ENCODE peak calls at places on chromosome 9, in nine cellular contexts. K is stomach; U is lower leg skin; R is skeletal muscle cell; I is naive thymus-derived CD4-positive, alpha-beta T cell; X is fibroblast of mammary gland; V is MM.1S; N is kidney epithelial cell; F is aorta. D is an unnamed sample.

GRCh38 chr9:78030553-78031270 is 899 bp downstream of the GNAQ start:
- DNase-seq in N (no peak), R (no peak), I (peak; percentile 49), V (peak; percentile 36), U (peak; percentile 90), X (peak; percentile 31), F (peak; percentile 86), K (peak; percentile 55), D (peak; percentile 57)

GRCh38 chr9:38423939-38424843 is at the start of gene IGFBPL1:
- DNase-seq in R (no peak), X (no peak), V (peak; percentile 8), I (no peak), N (no peak), K (no peak), F (no peak), U (peak; percentile 40), D (no peak)

GRCh38 chr9:131733601-131734061 is 6.2 kb downstream of the RAPGEF1 start:
- DNase-seq in I (no peak), X (peak; percentile 91), V (peak; percentile 15), R (peak; percentile 85), U (no peak), N (peak; percentile 99), K (peak; percentile 35), F (no peak), D (peak; percentile 92)

GRCh38 chr9:16754662-16755061 is 115.8 kb downstream of the BNC2 start:
- DNase-seq in N (no peak), V (no peak), I (no peak), U (no peak), X (no peak), R (no peak), F (no peak), K (no peak), D (no peak)

GRCh38 chr9:32644698-32645097 is 9.2 kb upstream of the TAF1L start:
- DNase-seq in U (no peak), R (peak; percentile 50), I (no peak), X (peak; percentile 88), K (no peak), N (peak; percentile 68), V (no peak), F (no peak), D (no peak)

GRCh38 chr9:1721219-1721618 is 293.9 kb upstream of the SMARCA2 start:
- DNase-seq in V (no peak), F (no peak), X (no peak), N (no peak), K (no peak), I (no peak), U (no peak), R (no peak), D (no peak)

GRCh38 chr9:135165756-135166519 is 78.5 kb downstream of the OLFM1 start:
- DNase-seq in K (no peak), U (no peak), I (no peak), X (no peak), N (no peak), V (no peak), R (no peak), F (no peak), D (no peak)

GRCh38 chr9:101117091-101117490 is 88.6 kb downstream of the PLPPR1 start:
- DNase-seq in N (no peak), V (peak; percentile 21), F (no peak), K (no peak), I (no peak), U (no peak), X (no peak), R (no peak), D (no peak)

GRCh38 chr9:35195683-35196082 is 33.9 kb downstream of the UNC13B start:
- DNase-seq in V (no peak), N (no peak), K (no peak), F (no peak), I (no peak), U (no peak), R (peak; percentile 4), X (peak; percentile 48), D (no peak)

GRCh38 chr9:124454791-124455443 is 4.7 kb downstream of the ADGRD2 start:
- DNase-seq in K (no peak), I (no peak), F (peak; percentile 71), R (no peak), V (no peak), X (no peak), N (no peak), U (no peak), D (no peak)

GRCh38 chr9:124454296-124454695 is 4.0 kb downstream of the ADGRD2 start:
- DNase-seq in V (no peak), U (no peak), K (no peak), I (no peak), N (no peak), R (no peak), X (no peak), F (peak; percentile 52), D (no peak)

GRCh38 chr9:124452326-124452725 is 2.1 kb downstream of the ADGRD2 start:
- DNase-seq in N (no peak), F (peak; percentile 71), X (no peak), V (no peak), U (no peak), K (no peak), I (no peak), R (no peak), D (no peak)

GRCh38 chr9:124453586-124454191 is 3.4 kb downstream of the ADGRD2 start:
- DNase-seq in X (no peak), R (no peak), U (no peak), I (no peak), N (no peak), V (no peak), F (peak; percentile 66), K (no peak), D (no peak)

GRCh38 chr9:124452841-124453585 is 2.8 kb downstream of the ADGRD2 start:
- DNase-seq in K (no peak), F (peak; percentile 73), N (no peak), R (no peak), I (no peak), U (no peak), V (no peak), X (no peak), D (no peak)
- H3K4me3 ChIP-seq in K (no peak overlapping the region), F (no peak overlapping the region), N (no peak overlapping the region), R (no peak overlapping the region), I (no peak overlapping the region), U (no peak overlapping the region), V (no peak overlapping the region), X (no peak overlapping the region), D (no peak overlapping the region)

GRCh38 chr9:134134949-134135342 is 936 bp upstream of the WDR5 start:
- DNase-seq in V (peak; percentile 6), N (no peak), X (no peak), R (no peak), U (no peak), F (no peak), K (no peak), I (no peak), D (no peak)
- H3K4me3 ChIP-seq in V (peak overlapping the region; percentile 91), N (peak overlapping the region; percentile 70), X (peak overlapping the region; percentile 69), R (peak overlapping the region; percentile 92), U (peak overlapping the region; percentile 80), F (peak overlapping the region; percentile 97), K (peak overlapping the region; percentile 85), I (peak overlapping the region; percentile 94), D (peak overlapping the region; percentile 80)

GRCh38 chr9:128416432-128417019 is 4.1 kb upstream of the CERCAM start:
- DNase-seq in V (no peak), N (no peak), F (no peak), U (no peak), K (no peak), X (no peak), I (no peak), R (no peak), D (no peak)

GRCh38 chr9:128420060-128420650 is 502 bp upstream of the CERCAM start:
- DNase-seq in U (peak; percentile 92), X (peak; percentile 45), V (peak; percentile 69), K (peak; percentile 74), R (no peak), I (peak; percentile 33), N (no peak), F (peak; percentile 94), D (no peak)

GRCh38 chr9:128420651-128421473 is at the start of gene CERCAM:
- DNase-seq in X (peak; percentile 30), U (peak; percentile 90), R (no peak), K (peak; percentile 55), F (peak; percentile 91), I (no peak), N (no peak), V (peak; percentile 51), D (no peak)

GRCh38 chr9:128421474-128422010 is 885 bp downstream of the CERCAM start:
- DNase-seq in K (no peak), V (no peak), U (peak; percentile 90), X (peak; percentile 42), N (no peak), F (no peak), R (no peak), I (no peak), D (peak; percentile 57)

DNA sequence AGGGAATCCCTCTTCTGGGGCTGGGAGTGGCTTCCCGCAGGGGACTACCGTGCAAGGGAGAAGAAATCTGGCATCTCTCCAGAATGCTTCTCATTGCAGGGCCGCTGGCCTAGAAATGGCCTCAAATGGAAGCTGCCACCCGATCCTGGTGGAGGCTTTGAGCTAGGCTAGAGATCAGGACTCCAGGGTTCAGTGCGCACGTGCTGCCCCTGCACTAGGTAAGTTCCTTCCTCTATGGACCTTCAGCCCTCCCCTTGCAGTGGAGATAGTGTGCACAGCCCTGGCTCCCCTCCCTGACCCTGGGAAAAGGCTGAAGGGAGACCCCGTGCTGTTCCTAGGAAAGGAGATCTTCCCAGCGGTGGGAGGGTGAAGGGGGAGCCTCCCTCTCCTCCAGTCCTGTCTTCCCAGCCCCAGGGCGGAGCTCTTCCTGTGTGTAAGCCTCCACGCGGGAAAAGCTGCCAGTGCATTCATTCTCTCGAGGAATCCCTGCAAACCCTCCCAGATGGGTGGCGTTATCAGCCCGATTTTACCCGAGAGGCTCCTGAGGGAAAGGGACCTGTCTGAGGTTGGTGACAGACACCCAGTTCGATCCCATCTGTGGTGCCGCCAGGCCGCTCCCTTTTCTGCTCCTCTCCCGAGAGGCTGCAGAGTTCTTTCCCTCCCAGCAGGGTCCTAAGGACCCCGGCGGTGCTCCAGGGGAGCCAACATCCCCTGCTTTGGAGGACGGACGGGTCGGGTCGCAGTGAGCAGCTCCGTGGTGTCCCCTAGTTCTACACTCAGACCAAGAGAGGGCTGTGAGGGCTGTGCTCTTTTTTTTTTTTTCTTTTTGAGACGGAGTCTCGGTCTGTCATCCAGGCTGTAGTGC is 1.4 kb upstream of the CERCAM start:
- DNase-seq in X (peak; percentile 29), R (no peak), V (no peak), U (no peak), I (no peak), N (no peak), K (no peak), F (no peak), D (no peak)
- H3K4me3 ChIP-seq in X (peak overlapping the region; percentile 83), R (peak overlapping the region; percentile 89), V (peak overlapping the region; percentile 70), U (no peak overlapping the region), I (peak overlapping the region; percentile 58), N (no peak overlapping the region), K (peak overlapping the region; percentile 94), F (no peak overlapping the region), D (peak overlapping the region; percentile 62)

DNA sequence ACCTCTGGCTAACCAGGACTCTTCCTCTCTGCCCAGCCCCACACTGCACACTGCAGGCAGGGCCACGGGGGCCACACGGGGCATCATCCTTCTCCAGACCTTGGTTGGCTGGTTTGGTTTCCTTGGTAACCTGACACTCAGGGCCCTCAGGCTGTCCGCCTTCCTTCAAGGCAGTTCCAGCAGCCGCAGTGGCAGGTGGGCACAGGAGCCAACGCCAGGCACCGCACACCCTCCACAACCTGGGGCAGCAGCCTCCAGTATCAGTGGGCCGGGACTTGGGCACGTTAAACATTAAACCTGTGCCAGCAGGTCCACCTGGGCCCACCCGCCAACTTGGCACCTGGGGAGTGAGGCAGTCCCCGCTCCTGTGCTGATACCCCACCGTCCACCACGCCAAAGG is 1.9 kb downstream of the NPDC1 start:
- DNase-seq in U (no peak), N (no peak), I (no peak), X (no peak), K (no peak), V (no peak), F (no peak), R (no peak), D (no peak)
- H3K4me3 ChIP-seq in U (no peak overlapping the region), N (peak overlapping the region; percentile 14), I (no peak overlapping the region), X (no peak overlapping the region), K (peak overlapping the region; percentile 67), V (no peak overlapping the region), F (no peak overlapping the region), R (no peak overlapping the region), D (no peak overlapping the region)

D was measured in Jurkat, Clone E6-1.